ENCODE peak calls at places on chromosomes 12 and 14, in four cellular contexts. A is GM12892, Y is transverse colon, I is A549. L is an unnamed sample.

GRCh38 chr14:93788557-93789365 is 476 bp upstream of the PRIMA1 start:
- DNase-seq in A (no peak), Y (peak), I (peak), L (no peak)

GRCh38 chr14:86646688-86647687 is 1117.0 kb downstream of the FLRT2 start:
- DNase-seq in A (no peak), Y (no peak), I (no peak), L (no peak)

GRCh38 chr12:124811633-124812032 is 52.0 kb downstream of the SCARB1 start:
- DNase-seq in A (no peak), Y (no peak), I (no peak), L (no peak)

GRCh38 chr12:29073631-29074239 is 75.3 kb upstream of the FAR2 start:
- DNase-seq in A (no peak), Y (no peak), I (no peak), L (no peak)

GRCh38 chr14:75018684-75019083 is 16.0 kb downstream of the EIF2B2 start:
- DNase-seq in A (no peak), Y (peak), I (no peak), L (no peak)

GRCh38 chr14:68306265-68306933 is 486.5 kb downstream of the ZFP36L1 start:
- DNase-seq in A (no peak), Y (no peak), I (no peak), L (no peak)

GRCh38 chr12:88725592-88726143 is 145.4 kb upstream of the KITLG start:
- DNase-seq in A (no peak), Y (no peak), I (no peak), L (no peak)

GRCh38 chr12:101891462-101891971 is 14.1 kb downstream of the DRAM1 start:
- DNase-seq in A (no peak), Y (peak), I (no peak), L (peak)

GRCh38 chr14:78933948-78934524 is 763.9 kb downstream of the NRXN3 start:
- DNase-seq in A (no peak), Y (no peak), I (peak), L (no peak)

GRCh38 chr12:121917950-121918678 is at the start of gene CFAP251:
- DNase-seq in A (peak), Y (peak), I (no peak), L (no peak)

GRCh38 chr12:53625946-53626701 is at the start of gene ATF7:
- DNase-seq in A (peak), Y (peak), I (peak), L (peak)
- TF ChIP-seq POLR2A in A (peak), Y (peak), I (peak), L (peak)

GRCh38 chr12:93032748-93033147 is 103.7 kb upstream of the EEA1 start:
- DNase-seq in A (no peak), Y (no peak), I (no peak), L (no peak)
- TF ChIP-seq POLR2A in A (no peak), Y (no peak), I (no peak), L (no peak)

GRCh38 chr14:100241279-100241678 is 2.3 kb downstream of the YY1 start:
- DNase-seq in A (no peak), Y (no peak), I (no peak), L (no peak)

GRCh38 chr14:100239200-100239839 is 376 bp downstream of the YY1 start:
- DNase-seq in A (no peak), Y (peak), I (no peak), L (no peak)

GRCh38 chr14:100240725-100241032 is 1.7 kb downstream of the YY1 start:
- DNase-seq in A (no peak), Y (no peak), I (no peak), L (no peak)

GRCh38 chr14:100238419-100239199 is at the start of gene YY1:
- DNase-seq in A (peak), Y (peak), I (peak), L (peak)

DNA sequence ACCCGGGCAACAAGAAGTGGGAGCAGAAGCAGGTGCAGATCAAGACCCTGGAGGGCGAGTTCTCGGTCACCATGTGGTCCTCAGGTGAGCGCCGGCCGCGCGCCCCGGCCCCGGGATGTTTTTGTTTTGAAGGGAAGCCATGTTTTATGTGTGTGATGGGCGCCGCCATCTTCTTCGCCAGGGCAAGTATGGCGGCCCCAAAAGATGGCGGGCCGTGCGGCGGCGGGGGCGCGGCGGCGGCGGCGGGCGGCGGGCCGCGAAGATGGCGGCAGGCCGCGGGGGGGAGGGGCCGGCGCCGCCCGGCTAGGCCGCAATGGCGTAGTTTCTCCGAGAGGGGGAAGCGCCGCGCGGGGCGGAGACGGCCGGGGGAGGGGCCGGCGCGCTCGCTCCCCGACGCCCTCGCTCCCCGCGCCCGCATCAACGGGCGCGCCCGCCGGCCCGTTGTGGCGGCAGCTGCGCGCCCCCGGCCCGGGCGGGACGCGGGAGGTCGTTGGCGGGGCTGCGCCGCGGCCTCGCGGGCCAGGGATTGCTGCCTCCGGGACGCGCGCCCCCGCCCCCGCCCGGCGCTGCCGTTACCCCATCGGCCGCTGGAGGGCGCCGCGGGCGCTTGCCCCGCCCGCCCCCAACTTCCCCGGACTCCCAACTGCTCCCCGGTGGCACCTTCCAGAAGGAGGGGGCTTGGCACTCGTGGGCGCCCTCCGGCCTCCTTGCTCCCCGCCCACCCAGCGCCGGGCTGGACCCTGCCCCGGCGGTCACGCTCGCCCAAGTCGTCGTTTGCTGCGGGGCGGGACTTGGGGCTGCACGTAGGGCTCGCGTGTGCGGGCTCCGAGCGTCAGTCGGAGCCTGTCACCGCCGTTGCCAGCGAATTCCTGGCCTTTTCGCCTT is 1.1 kb downstream of the YY1 start:
- DNase-seq in A (peak), Y (peak), I (peak), L (peak)
- TF ChIP-seq POLR2A in A (peak), Y (peak), I (peak), L (peak)

GRCh38 chr14:89953602-89954001 is 928 bp downstream of the EFCAB11 start:
- DNase-seq in A (no peak), Y (no peak), I (no peak), L (no peak)

GRCh38 chr14:89955022-89955414 is 488 bp upstream of the EFCAB11 start:
- DNase-seq in A (no peak), Y (no peak), I (no peak), L (no peak)

GRCh38 chr14:89954045-89955021 is at the start of gene EFCAB11:
- DNase-seq in A (peak), Y (peak), I (peak), L (peak)

GRCh38 chr14:89956294-89957009 is 725 bp downstream of the TDP1 start:
- DNase-seq in A (peak), Y (peak), I (no peak), L (peak)

GRCh38 chr14:89955418-89956293 is at the start of gene TDP1:
- DNase-seq in A (peak), Y (peak), I (peak), L (peak)
- TF ChIP-seq POLR2A in A (peak), Y (peak), I (peak), L (peak)

GRCh38 chr14:91511014-91511466 is 930 bp upstream of the PPP4R3A start:
- DNase-seq in A (no peak), Y (no peak), I (peak), L (no peak)

GRCh38 chr14:91510171-91511013 is at the start of gene PPP4R3A:
- DNase-seq in A (peak), Y (peak), I (peak), L (peak)

GRCh38 chr14:91508105-91508504 is 2.0 kb downstream of the PPP4R3A start:
- DNase-seq in A (no peak), Y (no peak), I (no peak), L (no peak)

GRCh38 chr14:91509878-91510170 is 286 bp downstream of the PPP4R3A start:
- DNase-seq in A (no peak), Y (no peak), I (no peak), L (no peak)

GRCh38 chr14:91509083-91509877 is 830 bp downstream of the PPP4R3A start:
- DNase-seq in A (peak), Y (peak), I (peak), L (no peak)
- TF ChIP-seq POLR2A in A (peak), Y (peak), I (no peak), L (no peak)

GRCh38 chr12:112998997-112999767 is 20.9 kb downstream of the OAS2 start:
- DNase-seq in A (no peak), Y (peak), I (no peak), L (no peak)
- TF ChIP-seq POLR2A in A (no peak), Y (no peak), I (no peak), L (no peak)